ENCODE peak calls at places on chromosomes 6 and 20, in seven cellular contexts. F, D, M, J, G, Q and H are unnamed samples.
A peak's percentile ranks its signal among the peaks of the same experiment; 100 is the strongest.

GRCh38 chr6:23611776-23612381 is 514.1 kb upstream of the NRSN1 start:
- DNase-seq in F (no peak), D (no peak), M (no peak), J (no peak), G (peak; percentile 15), Q (no peak), H (no peak)

GRCh38 chr6:134750669-134751068 is 199.2 kb downstream of the ALDH8A1 start:
- DNase-seq in F (no peak), D (no peak), M (peak; percentile 54), J (no peak), G (no peak), Q (no peak), H (no peak)

GRCh38 chr6:120147218-120147871 is 797.8 kb upstream of the MAN1A1 start:
- DNase-seq in F (peak; percentile 15), D (no peak), M (no peak), J (no peak), G (no peak), Q (no peak), H (no peak)

GRCh38 chr6:10316327-10316726 is 98.5 kb downstream of the TFAP2A start:
- DNase-seq in F (no peak), D (no peak), M (peak; percentile 96), J (no peak), G (peak; percentile 47), Q (no peak), H (peak; percentile 88)

GRCh38 chr6:110816677-110817076 is 1.4 kb upstream of the CDK19 start:
- DNase-seq in F (peak; percentile 10), D (no peak), M (no peak), J (no peak), G (no peak), Q (no peak), H (no peak)

GRCh38 chr6:29647927-29648642 is 8.8 kb upstream of the MOG start:
- DNase-seq in F (peak; percentile 86), D (no peak), M (peak; percentile 23), J (no peak), G (no peak), Q (no peak), H (no peak)

GRCh38 chr6:115891111-115891669 is 169.5 kb downstream of the FRK start:
- DNase-seq in F (no peak), D (no peak), M (peak; percentile 76), J (no peak), G (no peak), Q (no peak), H (no peak)

GRCh38 chr20:34526466-34526865 is 10.2 kb downstream of the DYNLRB1 start:
- DNase-seq in F (no peak), D (no peak), M (peak; percentile 15), J (no peak), G (no peak), Q (no peak), H (peak; percentile 46)

GRCh38 chr20:32436968-32437367 is 78.8 kb downstream of the ASXL1 start:
- DNase-seq in F (no peak), D (no peak), M (no peak), J (no peak), G (no peak), Q (no peak), H (no peak)

GRCh38 chr20:32436142-32436861 is 78.2 kb downstream of the ASXL1 start:
- DNase-seq in F (no peak), D (no peak), M (no peak), J (no peak), G (no peak), Q (no peak), H (peak; percentile 48)

GRCh38 chr20:32439132-32439829 is 81.2 kb downstream of the ASXL1 start:
- DNase-seq in F (no peak), D (no peak), M (peak; percentile 77), J (no peak), G (peak; percentile 12), Q (peak; percentile 54), H (peak; percentile 66)

GRCh38 chr20:32438331-32438858 is 80.3 kb downstream of the ASXL1 start:
- DNase-seq in F (no peak), D (no peak), M (no peak), J (no peak), G (peak; percentile 6), Q (no peak), H (no peak)

GRCh38 chr20:32437391-32438074 is 79.4 kb downstream of the ASXL1 start:
- DNase-seq in F (peak; percentile 72), D (no peak), M (no peak), J (no peak), G (no peak), Q (no peak), H (peak; percentile 63)
- TF ChIP-seq CTCF in F (peak; percentile 56), D (no peak), M (no peak), J (no peak), G (no peak), Q (peak; percentile 67), H (peak; percentile 29)

DNA sequence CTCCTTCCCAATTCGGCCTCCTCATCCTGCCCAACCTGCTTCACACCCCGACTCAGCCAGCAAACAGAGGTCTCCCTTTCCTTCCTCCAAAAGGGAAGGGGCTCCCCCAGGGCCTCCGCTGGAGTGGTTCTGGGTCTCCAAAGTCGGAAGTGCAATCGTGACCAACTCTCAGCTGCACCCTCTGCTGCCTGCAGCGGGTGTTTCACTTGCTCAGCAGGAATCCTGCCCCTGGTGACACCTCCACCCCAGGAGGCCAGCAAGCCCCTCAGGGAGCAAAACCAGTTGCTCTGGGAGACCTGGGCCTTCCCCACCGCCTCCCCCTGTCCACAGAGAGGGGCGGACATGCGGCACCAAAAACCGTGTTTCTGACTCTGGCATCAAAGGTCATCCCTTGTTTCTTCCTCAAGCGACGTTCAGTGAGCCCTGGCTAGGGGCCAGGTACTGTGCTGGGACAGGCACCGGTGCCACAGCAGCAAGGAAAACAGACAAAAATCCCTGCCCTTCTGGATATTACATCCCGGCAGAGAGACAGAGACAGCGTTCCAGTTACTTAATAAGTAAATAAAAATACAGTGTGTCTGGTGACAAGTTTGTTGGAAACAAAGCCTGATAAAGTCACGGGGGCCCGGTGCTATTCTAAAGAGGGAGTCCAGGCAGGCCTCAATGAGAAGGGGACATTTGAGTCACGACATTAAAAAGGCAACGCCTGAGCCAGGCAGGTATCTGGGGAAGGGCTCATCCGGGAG is 219.0 kb downstream of the BMP7 start:
- DNase-seq in F (no peak), D (no peak), M (no peak), J (no peak), G (no peak), Q (no peak), H (no peak)
- TF ChIP-seq CTCF in F (peak; percentile 17), D (no peak), M (no peak), J (no peak), G (no peak), Q (peak; percentile 43), H (peak; percentile 43)

GRCh38 chr6:104344223-104344622 is 515.5 kb downstream of the HACE1 start:
- DNase-seq in F (no peak), D (no peak), M (no peak), J (no peak), G (no peak), Q (no peak), H (no peak)
- TF ChIP-seq CTCF in F (no peak), D (no peak), M (no peak), J (no peak), G (no peak), Q (no peak), H (no peak)

DNA sequence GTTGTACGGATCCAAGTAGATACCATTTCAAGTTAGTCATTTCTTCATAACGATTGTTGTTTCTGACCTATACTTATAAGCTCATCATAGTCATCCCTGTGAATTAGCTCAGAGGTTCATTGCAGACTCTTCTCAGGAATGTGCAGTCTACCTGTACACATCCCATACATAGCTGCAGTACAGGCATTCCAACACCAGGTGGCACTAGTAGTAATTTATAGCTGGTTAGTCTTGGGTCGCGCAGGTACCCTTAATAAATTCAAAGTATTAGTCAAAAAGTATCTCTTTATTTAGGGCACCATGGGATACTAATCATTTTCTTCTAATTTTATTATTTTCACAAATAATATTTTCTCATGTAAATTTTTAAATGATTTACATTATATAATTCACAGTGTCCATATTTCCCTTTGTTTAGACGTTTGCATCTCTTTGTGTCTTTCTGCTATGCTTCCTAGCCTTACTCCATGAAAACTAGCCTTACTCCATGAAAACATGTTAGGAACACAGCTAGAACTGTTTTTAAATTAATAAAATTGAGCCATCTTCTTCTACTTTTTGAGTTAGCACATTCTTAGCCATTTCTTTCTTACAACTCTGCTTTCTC is 128.6 kb upstream of the FAM83B start:
- DNase-seq in F (peak; percentile 73), D (peak; percentile 60), M (peak; percentile 34), J (peak; percentile 52), G (peak; percentile 77), Q (no peak), H (no peak)
- TF ChIP-seq CTCF in F (peak; percentile 77), D (peak; percentile 70), M (peak; percentile 94), J (peak; percentile 67), G (no peak), Q (peak; percentile 96), H (peak; percentile 90)

DNA sequence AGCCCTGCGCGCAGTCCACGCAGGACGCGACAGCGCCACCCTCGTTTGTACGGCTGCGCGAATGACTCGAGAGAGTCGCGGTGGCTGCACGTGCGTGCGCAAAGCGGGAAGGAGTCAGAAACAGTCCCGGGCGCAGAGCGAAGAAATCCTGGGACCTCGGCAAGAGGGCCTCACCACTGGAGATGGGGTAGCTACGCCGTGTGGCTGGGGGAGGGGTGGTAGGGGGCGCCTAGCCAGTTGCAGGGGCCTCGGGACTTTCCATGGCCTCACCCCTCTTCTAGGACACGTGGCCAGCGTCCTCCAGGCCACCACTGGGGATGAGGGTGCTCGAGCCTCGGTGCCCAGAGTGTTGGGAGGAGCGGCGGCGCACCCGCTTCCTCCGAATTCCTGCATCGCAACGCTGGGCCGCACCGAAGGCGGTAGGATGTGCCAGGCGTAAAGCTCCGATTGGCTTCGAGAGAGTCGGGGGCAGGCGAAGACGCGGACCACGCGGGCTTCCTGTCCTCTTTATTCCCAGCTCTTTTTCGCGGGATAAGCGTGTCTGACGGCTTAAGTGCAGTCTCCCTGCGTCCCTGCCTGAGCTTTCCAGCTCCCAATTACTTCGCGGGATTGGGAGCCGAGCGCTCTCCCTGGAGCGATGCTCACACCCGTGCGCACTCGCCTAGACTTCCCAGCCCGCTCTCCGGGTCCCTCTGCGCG is 38.7 kb downstream of the NCR2 start:
- DNase-seq in F (peak; percentile 85), D (no peak), M (peak; percentile 15), J (no peak), G (no peak), Q (no peak), H (peak; percentile 81)
- TF ChIP-seq CTCF in F (no peak), D (no peak), M (no peak), J (no peak), G (no peak), Q (no peak), H (no peak)